ENCODE peak calls at places on chromosomes 3 and 15, in four cellular contexts. E, D, J and T are unnamed samples. For H3K9me3, the result is how much of the 10 kb centered on the place peaks cover.

GRCh38 chr3:171257251-171258179 is 202.7 kb downstream of the TNIK start:
- DNase-seq in E (no peak), D (no peak), J (peak), T (no peak)

GRCh38 chr3:127110982-127111693 is 81.8 kb upstream of the PRR23E start:
- DNase-seq in E (no peak), D (no peak), J (no peak), T (peak)

GRCh38 chr3:105594219-105594618 is 227.5 kb downstream of the ALCAM start:
- DNase-seq in E (no peak), D (no peak), J (peak), T (no peak)

GRCh38 chr3:46090161-46090591 is 62.9 kb upstream of the XCR1 start:
- DNase-seq in E (no peak), D (no peak), J (no peak), T (no peak)

GRCh38 chr3:110106805-110107204 is 769.5 kb upstream of the DPPA4 start:
- DNase-seq in E (no peak), D (no peak), J (peak), T (no peak)

GRCh38 chr3:188352196-188352927 is 198.4 kb downstream of the LPP start:
- DNase-seq in E (no peak), D (no peak), J (no peak), T (no peak)

GRCh38 chr3:120558784-120559227 is 37.3 kb upstream of the NDUFB4 start:
- DNase-seq in E (peak), D (peak), J (peak), T (peak)

GRCh38 chr3:22886394-22886793 is 316.7 kb upstream of the UBE2E2 start:
- DNase-seq in E (no peak), D (no peak), J (no peak), T (no peak)

GRCh38 chr15:75861750-75862402 is 18.6 kb downstream of the UBE2Q2 start:
- DNase-seq in E (no peak), D (no peak), J (peak), T (no peak)

GRCh38 chr3:159775372-159775961 is 213.2 kb upstream of the IL12A start:
- DNase-seq in E (peak), D (no peak), J (peak), T (no peak)

GRCh38 chr15:47675735-47676134 is 41.6 kb upstream of the SEMA6D start:
- DNase-seq in E (no peak), D (no peak), J (no peak), T (no peak)

DNA sequence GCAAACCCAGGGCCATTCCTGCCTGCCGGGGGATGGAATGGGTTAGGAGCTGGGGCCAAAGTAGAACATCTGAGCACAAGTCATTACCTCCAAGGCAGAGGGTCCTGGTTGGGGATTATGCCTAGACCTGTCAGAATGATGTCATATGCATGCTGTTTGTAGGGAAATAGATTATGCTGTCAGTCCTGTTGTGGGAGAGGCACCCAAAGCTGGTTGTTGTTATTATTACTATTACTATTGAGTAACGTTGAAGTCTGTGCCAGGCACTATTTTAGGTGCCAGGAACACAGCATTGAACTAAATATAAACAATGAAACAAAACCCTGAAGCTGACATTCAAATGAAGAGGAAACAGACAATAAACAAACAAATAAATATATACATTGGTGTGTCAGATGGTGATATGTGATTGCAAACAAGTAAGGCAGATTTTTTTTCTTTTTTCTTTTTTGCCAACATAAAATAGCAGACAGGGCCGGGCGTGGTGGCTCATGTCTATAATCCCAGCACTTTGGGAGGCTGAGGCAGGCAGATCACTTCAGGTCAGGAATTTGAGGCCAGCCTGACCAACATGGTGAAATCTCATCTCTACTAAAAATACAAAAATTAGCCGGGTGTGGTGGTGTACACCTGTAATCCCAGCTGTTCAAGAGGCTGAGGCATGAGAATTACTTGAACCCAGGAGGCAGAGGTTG is 2.0 kb downstream of the P4HTM start:
- DNase-seq in E (no peak), D (no peak), J (no peak), T (no peak)
- H3K27ac ChIP-seq in E (no peak), D (peak), J (no peak), T (peak)

DNA sequence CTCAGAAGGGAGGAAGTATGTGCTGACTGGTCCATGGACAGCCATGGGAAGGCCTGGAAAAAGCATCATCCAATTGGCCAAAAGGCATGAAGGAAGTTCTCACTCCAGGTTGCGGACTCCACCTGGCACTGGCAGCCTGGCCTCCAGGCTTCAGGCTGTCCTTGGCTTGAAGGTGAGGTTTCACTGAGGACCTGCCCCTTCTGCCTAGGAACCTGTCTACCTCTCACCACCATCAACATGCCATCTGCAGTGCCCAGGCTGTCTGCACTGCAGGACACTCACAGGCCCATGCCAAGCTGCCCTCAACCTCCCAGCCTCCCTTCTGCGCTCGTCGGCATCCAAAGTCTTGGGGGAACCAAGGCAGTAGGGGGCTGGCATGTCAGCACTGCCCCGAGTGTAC is 51.1 kb downstream of the CEP70 start:
- DNase-seq in E (no peak), D (no peak), J (no peak), T (no peak)
- H3K9me3 ChIP-seq in E (under half), D (under half), J (under half), T (under half)

DNA sequence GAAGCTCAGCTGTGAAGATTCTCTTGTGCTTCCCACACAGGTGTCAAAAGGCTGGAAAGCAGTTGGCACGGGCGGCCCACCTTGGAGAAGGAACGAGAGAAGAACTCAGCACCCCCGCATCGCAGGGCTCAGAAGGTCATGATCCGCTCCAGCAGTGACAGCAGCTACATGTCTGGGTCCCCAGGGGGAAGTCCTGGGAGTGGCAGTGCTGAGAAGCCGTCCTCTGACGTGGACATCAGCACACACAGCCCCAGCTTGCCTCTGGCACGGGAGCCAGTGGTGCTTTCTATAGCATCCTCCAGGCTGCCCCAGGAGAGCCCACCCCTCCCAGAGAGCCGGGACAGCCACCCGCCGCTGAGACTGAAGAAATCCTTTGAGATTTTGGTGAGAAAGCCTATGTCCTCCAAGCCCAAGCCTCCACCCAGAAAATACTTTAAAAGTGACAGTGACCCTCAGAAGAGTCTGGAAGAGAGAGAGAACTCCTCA is 31.4 kb downstream of the STARD5 start:
- DNase-seq in E (no peak), D (peak), J (no peak), T (no peak)
- H3K4me3 ChIP-seq in E (no peak), D (peak), J (no peak), T (no peak)

GRCh38 chr3:62131620-62132019 is 241.7 kb downstream of the FEZF2 start:
- DNase-seq in E (no peak), D (no peak), J (peak), T (no peak)

GRCh38 chr3:62134061-62134496 is 239.3 kb downstream of the FEZF2 start:
- DNase-seq in E (no peak), D (no peak), J (peak), T (no peak)

GRCh38 chr3:62133015-62133414 is 240.3 kb downstream of the FEZF2 start:
- DNase-seq in E (no peak), D (no peak), J (no peak), T (no peak)

GRCh38 chr3:62131050-62131449 is 242.3 kb downstream of the FEZF2 start:
- DNase-seq in E (no peak), D (no peak), J (no peak), T (no peak)

GRCh38 chr3:62132027-62132590 is 241.2 kb downstream of the FEZF2 start:
- DNase-seq in E (no peak), D (no peak), J (no peak), T (no peak)
- H3K27ac ChIP-seq in E (no peak), D (no peak), J (no peak), T (peak)

GRCh38 chr15:95365615-95366107 is 964.8 kb upstream of the NR2F2 start:
- DNase-seq in E (no peak), D (no peak), J (peak), T (no peak)
- H3K9me3 ChIP-seq in E (under half), D (under half), J (under half), T (under half)